ENCODE peak calls at places on chromosomes 3 and 15, in five cellular contexts. One of them, this sample, is unnamed.

GRCh38 chr3:48047841-48048456 is 31.7 kb upstream of the MAP4 start:
- DNase-seq in right atrium auricular region: no peak
- DNase-seq in IMR-90: peak; percentile 72
- DNase-seq in esophagus muscularis mucosa: no peak
- DNase-seq in left lung: no peak
- DNase-seq in this sample: no peak

GRCh38 chr3:168085491-168086119 is 10.1 kb downstream of the GOLIM4 start:
- DNase-seq in IMR-90: no peak
- DNase-seq in esophagus muscularis mucosa: no peak
- DNase-seq in right atrium auricular region: no peak
- DNase-seq in left lung: no peak
- DNase-seq in this sample: no peak

GRCh38 chr3:46375814-46376213 is 5.1 kb downstream of the CCR5 start:
- DNase-seq in left lung: no peak
- DNase-seq in IMR-90: no peak
- DNase-seq in right atrium auricular region: no peak
- DNase-seq in esophagus muscularis mucosa: no peak
- DNase-seq in this sample: no peak

GRCh38 chr15:55357774-55358173 is 38.8 kb downstream of the PIGB start:
- DNase-seq in IMR-90: peak; percentile 82
- DNase-seq in right atrium auricular region: no peak
- DNase-seq in esophagus muscularis mucosa: no peak
- DNase-seq in left lung: no peak
- DNase-seq in this sample: no peak

GRCh38 chr3:139629033-139629432 is 48.7 kb downstream of the NMNAT3 start:
- DNase-seq in esophagus muscularis mucosa: no peak
- DNase-seq in right atrium auricular region: no peak
- DNase-seq in left lung: no peak
- DNase-seq in IMR-90: peak; percentile 2
- DNase-seq in this sample: no peak

GRCh38 chr15:56820333-56820732 is 87.0 kb upstream of the ZNF280D start:
- DNase-seq in esophagus muscularis mucosa: no peak
- DNase-seq in left lung: no peak
- DNase-seq in IMR-90: no peak
- DNase-seq in right atrium auricular region: no peak
- DNase-seq in this sample: no peak

GRCh38 chr15:48109856-48110531 is 10.8 kb upstream of the SLC24A5 start:
- DNase-seq in left lung: no peak
- DNase-seq in right atrium auricular region: no peak
- DNase-seq in IMR-90: no peak
- DNase-seq in esophagus muscularis mucosa: peak; percentile 77
- DNase-seq in this sample: no peak

GRCh38 chr3:173892547-173892946 is 495.0 kb downstream of the NLGN1 start:
- DNase-seq in esophagus muscularis mucosa: no peak
- DNase-seq in IMR-90: no peak
- DNase-seq in right atrium auricular region: no peak
- DNase-seq in left lung: no peak
- DNase-seq in this sample: no peak

GRCh38 chr3:151169262-151169661 is 33.8 kb downstream of the GPR171 start:
- DNase-seq in IMR-90: peak; percentile 4
- DNase-seq in esophagus muscularis mucosa: no peak
- DNase-seq in left lung: peak; percentile 45
- DNase-seq in right atrium auricular region: no peak
- DNase-seq in this sample: no peak

GRCh38 chr15:101128191-101128590 is 123.7 kb downstream of the CHSY1 start:
- DNase-seq in esophagus muscularis mucosa: no peak
- DNase-seq in right atrium auricular region: no peak
- DNase-seq in IMR-90: peak; percentile 99
- DNase-seq in left lung: peak; percentile 34
- DNase-seq in this sample: no peak

GRCh38 chr3:39158138-39158715 is 4.8 kb upstream of the CSRNP1 start:
- DNase-seq in left lung: no peak
- DNase-seq in IMR-90: no peak
- DNase-seq in right atrium auricular region: no peak
- DNase-seq in esophagus muscularis mucosa: no peak
- DNase-seq in this sample: no peak

GRCh38 chr15:39118510-39118909 is 462.4 kb upstream of the THBS1 start:
- DNase-seq in IMR-90: peak; percentile 80
- DNase-seq in right atrium auricular region: no peak
- DNase-seq in left lung: no peak
- DNase-seq in esophagus muscularis mucosa: no peak
- DNase-seq in this sample: no peak

GRCh38 chr3:42451546-42452230 is 41.3 kb upstream of the LYZL4 start:
- DNase-seq in IMR-90: no peak
- DNase-seq in left lung: no peak
- DNase-seq in right atrium auricular region: no peak
- DNase-seq in esophagus muscularis mucosa: no peak
- DNase-seq in this sample: no peak

GRCh38 chr3:105746226-105746996 is 122.4 kb downstream of the CBLB start:
- DNase-seq in left lung: no peak
- DNase-seq in esophagus muscularis mucosa: no peak
- DNase-seq in right atrium auricular region: no peak
- DNase-seq in IMR-90: no peak
- DNase-seq in this sample: no peak

GRCh38 chr3:185350841-185351240 is 12.1 kb upstream of the MAP3K13 start:
- DNase-seq in left lung: no peak
- DNase-seq in esophagus muscularis mucosa: no peak
- DNase-seq in IMR-90: no peak
- DNase-seq in right atrium auricular region: no peak
- DNase-seq in this sample: no peak

GRCh38 chr3:97927699-97928098 is 44.5 kb downstream of the RIOX2 start:
- DNase-seq in left lung: no peak
- DNase-seq in IMR-90: peak; percentile 66
- DNase-seq in right atrium auricular region: no peak
- DNase-seq in esophagus muscularis mucosa: no peak
- DNase-seq in this sample: no peak

GRCh38 chr3:70065666-70066253 is 66.2 kb downstream of the SAMMSON start:
- DNase-seq in esophagus muscularis mucosa: no peak
- DNase-seq in IMR-90: no peak
- DNase-seq in left lung: no peak
- DNase-seq in right atrium auricular region: no peak
- DNase-seq in this sample: no peak

DNA sequence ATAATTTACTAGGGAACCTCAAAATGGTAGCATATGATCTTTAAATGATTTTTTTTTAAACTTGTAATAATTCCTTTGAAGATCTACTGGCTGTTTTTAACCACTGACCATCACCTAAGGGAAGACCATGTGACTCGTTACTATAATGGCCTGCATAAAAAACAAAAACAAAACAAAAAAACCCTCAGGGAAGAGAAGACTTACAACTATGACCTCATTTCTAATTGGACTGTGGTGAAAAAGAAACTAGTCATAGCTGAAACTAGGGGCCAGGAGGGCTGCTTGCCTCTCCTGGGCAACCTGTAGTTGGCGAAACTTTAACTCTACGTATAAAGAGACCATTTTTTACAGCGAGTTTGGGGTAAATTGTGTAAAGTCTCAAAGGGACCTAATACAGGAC is 23.0 kb downstream of the PAQR9 start:
- DNase-seq in esophagus muscularis mucosa: no peak
- DNase-seq in right atrium auricular region: no peak
- DNase-seq in IMR-90: no peak
- DNase-seq in left lung: no peak
- DNase-seq in this sample: no peak
- H3K27ac ChIP-seq in esophagus muscularis mucosa: no peak overlapping the region
- H3K27ac ChIP-seq in right atrium auricular region: no peak overlapping the region
- H3K27ac ChIP-seq in IMR-90: no peak overlapping the region
- H3K27ac ChIP-seq in left lung: no peak overlapping the region
- H3K27ac ChIP-seq in this sample: no peak overlapping the region

DNA sequence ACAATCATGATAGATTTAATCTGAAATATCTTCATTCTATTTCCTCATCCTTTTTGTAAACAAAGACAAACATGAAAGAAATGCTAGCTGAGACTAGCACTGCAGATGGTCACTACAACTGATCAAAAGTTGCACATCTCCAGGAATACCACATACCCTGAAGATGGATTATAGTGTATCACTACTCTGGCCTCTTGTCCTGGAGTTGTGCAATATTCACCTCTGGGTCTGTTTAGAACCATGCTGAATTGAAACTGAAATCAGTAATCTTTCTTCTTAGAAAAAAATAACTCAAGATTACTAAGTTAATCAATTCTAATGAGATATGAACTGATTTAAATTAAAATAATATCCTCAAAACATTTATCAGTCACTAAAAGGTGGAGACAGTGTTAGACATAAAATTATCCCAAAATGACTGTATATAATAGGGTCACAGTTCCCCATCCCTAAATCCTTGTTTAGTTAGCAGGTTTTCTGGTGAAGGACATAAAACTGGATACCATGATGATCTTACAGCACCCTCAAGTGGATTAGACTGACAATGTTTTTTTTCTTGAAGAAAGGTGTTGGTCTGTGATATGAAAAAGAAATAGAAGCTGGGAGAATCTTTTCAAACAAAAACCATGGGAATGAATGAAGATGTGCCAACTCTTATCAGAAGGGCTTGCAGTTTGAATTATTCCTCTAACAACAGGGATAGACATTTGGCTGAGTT is 7.2 kb upstream of the TTC14 start:
- DNase-seq in left lung: no peak
- DNase-seq in esophagus muscularis mucosa: no peak
- DNase-seq in IMR-90: peak; percentile 59
- DNase-seq in right atrium auricular region: no peak
- DNase-seq in this sample: no peak
- TF ChIP-seq CTCF in left lung: no peak
- TF ChIP-seq CTCF in esophagus muscularis mucosa: no peak
- TF ChIP-seq CTCF in IMR-90: peak; percentile 70
- TF ChIP-seq CTCF in right atrium auricular region: peak; percentile 33
- TF ChIP-seq CTCF in this sample: no peak

GRCh38 chr3:32321095-32321835 is 70.4 kb upstream of the CMTM7 start:
- DNase-seq in esophagus muscularis mucosa: no peak
- DNase-seq in left lung: no peak
- DNase-seq in right atrium auricular region: no peak
- DNase-seq in IMR-90: no peak
- DNase-seq in this sample: no peak
- H3K27ac ChIP-seq in esophagus muscularis mucosa: no peak overlapping the region
- H3K27ac ChIP-seq in left lung: no peak overlapping the region
- H3K27ac ChIP-seq in right atrium auricular region: no peak overlapping the region
- H3K27ac ChIP-seq in IMR-90: no peak overlapping the region
- H3K27ac ChIP-seq in this sample: no peak overlapping the region

DNA sequence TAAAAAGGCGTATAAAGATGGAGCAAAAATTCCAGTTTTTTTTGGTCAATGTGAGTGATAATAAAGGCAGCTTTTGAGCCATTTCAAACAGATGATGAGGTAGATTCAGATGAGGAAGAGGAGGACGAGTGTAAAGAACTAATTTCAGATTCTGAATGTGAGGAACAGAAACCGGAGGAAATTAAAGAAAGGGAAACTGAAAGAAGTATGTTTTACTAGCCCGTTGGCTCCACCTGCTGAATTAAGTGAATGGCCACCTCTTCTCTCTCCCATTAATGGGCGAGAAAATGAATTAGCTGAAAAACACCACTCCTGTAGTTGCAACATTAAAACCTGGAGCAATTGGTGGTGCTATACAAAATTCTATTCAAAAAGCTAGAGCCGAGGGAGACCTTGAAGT is 55.4 kb downstream of the CYP19A1 start:
- DNase-seq in esophagus muscularis mucosa: no peak
- DNase-seq in left lung: no peak
- DNase-seq in right atrium auricular region: no peak
- DNase-seq in IMR-90: no peak
- DNase-seq in this sample: no peak
- TF ChIP-seq CTCF in esophagus muscularis mucosa: no peak
- TF ChIP-seq CTCF in left lung: no peak
- TF ChIP-seq CTCF in right atrium auricular region: no peak
- TF ChIP-seq CTCF in IMR-90: no peak
- TF ChIP-seq CTCF in this sample: no peak

DNA sequence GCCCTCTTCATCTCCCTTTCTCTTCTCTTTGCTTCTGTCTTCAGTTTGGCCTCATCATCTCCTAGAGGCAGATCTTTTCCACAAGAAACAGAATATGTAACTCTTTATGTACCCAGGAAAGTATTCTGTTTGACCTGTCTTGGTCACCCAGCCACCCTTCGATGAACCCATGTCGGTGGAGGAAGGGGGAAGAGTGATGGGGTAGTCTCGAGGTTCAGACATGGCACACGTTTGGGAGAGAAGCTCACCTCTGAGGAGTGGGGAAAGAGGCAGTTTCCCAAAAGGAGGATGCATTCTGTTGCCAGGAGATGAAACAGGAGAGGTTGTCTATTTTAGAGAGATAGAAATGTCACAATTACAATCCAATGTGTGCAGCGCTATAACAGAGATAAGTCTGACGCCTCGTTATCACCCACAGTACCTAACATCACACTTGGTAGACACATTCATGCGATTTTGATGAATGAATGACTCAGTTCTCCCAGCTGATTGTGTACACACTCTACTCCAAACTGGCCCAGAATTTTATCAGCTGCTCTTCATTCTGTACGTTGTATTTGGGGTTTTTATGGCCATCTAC is 721 bp upstream of the CCDC50 start:
- DNase-seq in right atrium auricular region: no peak
- DNase-seq in IMR-90: no peak
- DNase-seq in left lung: no peak
- DNase-seq in esophagus muscularis mucosa: no peak
- DNase-seq in this sample: no peak
- H3K27ac ChIP-seq in right atrium auricular region: peak overlapping the region; percentile 98
- H3K27ac ChIP-seq in IMR-90: peak overlapping the region; percentile 100
- H3K27ac ChIP-seq in left lung: peak overlapping the region; percentile 89
- H3K27ac ChIP-seq in esophagus muscularis mucosa: peak overlapping the region; percentile 98
- H3K27ac ChIP-seq in this sample: no peak overlapping the region

DNA sequence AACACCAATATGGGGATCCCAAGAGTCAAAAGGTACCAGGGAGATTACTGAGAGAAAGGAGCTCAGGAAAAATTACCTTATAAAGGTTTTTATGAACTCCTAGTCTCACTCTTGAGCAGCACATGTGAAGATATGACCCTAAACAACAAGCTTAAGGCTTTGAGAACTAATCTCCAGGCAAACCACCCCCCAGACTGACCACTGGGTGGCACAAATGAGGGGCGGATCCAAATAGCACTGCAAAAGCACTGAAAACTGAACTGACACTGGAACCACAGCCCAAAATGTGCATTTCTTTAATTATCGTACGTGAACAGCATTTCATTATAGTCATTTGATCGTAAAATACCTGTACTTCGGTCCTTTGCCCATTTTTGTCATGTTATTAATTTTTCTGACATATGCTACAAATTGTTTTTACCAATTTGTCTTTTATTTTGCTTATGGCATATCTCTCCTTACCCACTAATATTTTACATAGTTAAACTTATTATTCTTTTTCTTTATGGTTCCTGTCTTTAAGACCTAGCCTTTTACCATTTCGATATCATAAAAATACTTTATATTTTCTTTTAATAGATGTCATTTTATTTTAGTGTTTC is 31.5 kb upstream of the TFDP2 start:
- DNase-seq in right atrium auricular region: no peak
- DNase-seq in esophagus muscularis mucosa: no peak
- DNase-seq in left lung: no peak
- DNase-seq in IMR-90: peak; percentile 34
- DNase-seq in this sample: no peak
- TF ChIP-seq CTCF in right atrium auricular region: peak; percentile 65
- TF ChIP-seq CTCF in esophagus muscularis mucosa: peak; percentile 57
- TF ChIP-seq CTCF in left lung: peak; percentile 44
- TF ChIP-seq CTCF in IMR-90: peak; percentile 54
- TF ChIP-seq CTCF in this sample: peak; percentile 21

GRCh38 chr3:25412269-25412668 is 15.8 kb upstream of the RARB start:
- DNase-seq in IMR-90: peak; percentile 16
- DNase-seq in esophagus muscularis mucosa: no peak
- DNase-seq in left lung: no peak
- DNase-seq in right atrium auricular region: no peak
- DNase-seq in this sample: no peak
- H3K27ac ChIP-seq in IMR-90: no peak overlapping the region
- H3K27ac ChIP-seq in esophagus muscularis mucosa: no peak overlapping the region
- H3K27ac ChIP-seq in left lung: no peak overlapping the region
- H3K27ac ChIP-seq in right atrium auricular region: no peak overlapping the region
- H3K27ac ChIP-seq in this sample: no peak overlapping the region